ENCODE peak calls at places on chromosomes 12 and 14, in four cellular contexts. Q is left ventricle myocardium inferior, B is uterus, S is kidney. E is an unnamed sample.

GRCh38 chr12:100238801-100239200 is 28.1 kb downstream of the DEPDC4 start:
- DNase-seq in S (no peak), B (no peak), Q (no peak), E (no peak)

GRCh38 chr12:120067901-120068300 is 48.7 kb downstream of the RAB35 start:
- DNase-seq in S (no peak), Q (no peak), B (no peak), E (no peak)

GRCh38 chr12:6084261-6084968 is 40.1 kb downstream of the VWF start:
- DNase-seq in Q (no peak), B (peak; percentile 54), S (no peak), E (no peak)

GRCh38 chr12:95473440-95473946 is 459 bp upstream of the METAP2 start:
- DNase-seq in S (no peak), B (peak; percentile 44), Q (no peak), E (peak; percentile 47)

GRCh38 chr14:29724991-29725390 is 202.7 kb downstream of the PRKD1 start:
- DNase-seq in Q (no peak), B (no peak), S (no peak), E (peak; percentile 29)

GRCh38 chr14:101113108-101113612 is 209.6 kb upstream of the RTL1 start:
- DNase-seq in Q (no peak), S (peak; percentile 23), B (no peak), E (peak; percentile 21)

GRCh38 chr12:91574391-91574790 is 391.8 kb upstream of the DCN start:
- DNase-seq in S (no peak), B (no peak), Q (no peak), E (no peak)

GRCh38 chr12:32918890-32919791 is 22.6 kb upstream of the PKP2 start:
- DNase-seq in B (no peak), Q (no peak), S (no peak), E (no peak)

GRCh38 chr12:27588786-27589185 is 64.8 kb downstream of the PPFIBP1 start:
- DNase-seq in B (no peak), Q (no peak), S (no peak), E (no peak)

GRCh38 chr14:75141062-75141461 is 14.2 kb upstream of the NEK9 start:
- DNase-seq in Q (no peak), B (no peak), S (no peak), E (no peak)

DNA sequence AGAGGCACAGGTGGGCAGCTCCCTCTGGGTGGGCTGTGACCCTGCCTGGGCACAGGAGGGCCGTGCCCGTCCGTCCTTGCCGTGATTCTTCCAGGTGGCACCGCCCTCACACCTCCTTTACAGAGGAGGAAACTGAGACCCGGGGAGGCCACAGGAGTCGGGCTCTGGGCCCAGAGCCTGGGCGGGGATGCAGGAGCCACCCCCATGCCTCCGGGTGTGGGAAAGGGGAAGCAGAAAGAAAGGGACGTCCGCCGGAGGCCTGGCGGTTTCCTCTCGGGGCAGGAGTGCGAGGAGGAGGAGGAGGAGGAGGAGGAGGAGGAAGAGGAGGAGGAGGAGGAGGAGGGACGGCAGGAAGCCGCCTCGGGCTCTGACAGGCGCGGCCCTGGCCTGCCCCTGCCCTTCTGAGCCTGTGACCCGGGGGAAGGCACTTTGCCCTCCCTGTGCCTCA is 23.0 kb downstream of the SH2B3 start:
- DNase-seq in S (peak; percentile 88), Q (peak; percentile 76), B (no peak), E (peak; percentile 63)
- H3K36me3 ChIP-seq in S (no peaks in the 10 kb centered on the region), Q (no peaks in the 10 kb centered on the region), B (no peaks in the 10 kb centered on the region), E (peaks cover 10% of the 10 kb centered on the region)

GRCh38 chr14:69094481-69094880 is 58.4 kb downstream of the DCAF5 start:
- DNase-seq in Q (no peak), S (no peak), B (no peak), E (no peak)
- H3K27ac ChIP-seq in Q (no peak overlapping the region), S (no peak overlapping the region), B (peak overlapping the region; percentile 50), E (no peak overlapping the region)

DNA sequence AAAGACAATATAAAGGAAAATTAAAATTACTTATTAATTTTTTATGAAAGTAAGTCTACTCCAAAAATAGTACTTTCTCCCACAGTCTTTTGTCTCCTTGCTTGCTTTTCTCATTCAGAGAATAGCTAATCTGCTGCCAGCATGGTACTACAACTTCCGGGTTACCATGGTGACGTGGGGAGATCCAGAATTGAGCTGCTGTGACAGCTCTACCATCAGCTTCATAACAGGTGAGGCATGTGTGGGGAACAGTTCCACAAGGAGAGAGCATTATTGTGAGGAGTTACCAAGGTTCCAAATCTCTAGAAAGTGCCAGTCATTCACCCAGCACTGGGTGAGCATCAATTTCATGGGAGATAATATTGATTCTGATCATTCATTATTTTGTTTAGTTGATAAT is 197.8 kb downstream of the PTPRO start:
- DNase-seq in B (no peak), S (no peak), Q (no peak), E (no peak)
- TF ChIP-seq CTCF in B (no peak), S (no peak), Q (no peak), E (no peak)

GRCh38 chr14:55628426-55628825 is 48.4 kb downstream of the KTN1 start:
- DNase-seq in Q (no peak), S (no peak), B (no peak), E (no peak)

GRCh38 chr14:55626131-55626530 is 46.1 kb downstream of the KTN1 start:
- DNase-seq in Q (no peak), S (no peak), B (no peak), E (no peak)

GRCh38 chr14:55624913-55625312 is 44.9 kb downstream of the KTN1 start:
- DNase-seq in Q (no peak), S (no peak), B (no peak), E (no peak)

GRCh38 chr14:55620277-55620676 is 40.3 kb downstream of the KTN1 start:
- DNase-seq in Q (no peak), S (no peak), B (no peak), E (no peak)

DNA sequence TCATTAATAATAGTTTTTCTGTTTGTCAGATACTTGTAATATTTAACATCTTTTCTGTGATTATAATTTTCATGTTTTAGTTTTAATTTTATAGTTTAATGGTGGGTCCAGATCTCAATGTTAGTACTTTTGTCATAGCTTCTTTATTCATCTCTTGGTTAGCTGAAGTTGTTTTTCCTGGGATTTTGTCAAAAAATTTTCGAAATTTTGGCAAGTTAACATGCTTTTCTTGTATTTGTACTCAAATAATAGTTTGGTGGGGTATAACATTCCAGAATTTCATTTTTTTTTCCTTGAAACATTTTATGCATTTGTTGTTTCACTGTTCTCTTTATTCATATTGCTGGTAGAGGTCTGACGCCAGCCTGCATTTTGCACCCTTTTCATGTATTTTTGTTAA is 45.5 kb downstream of the KTN1 start:
- DNase-seq in Q (no peak), B (no peak), S (no peak), E (no peak)
- H3K36me3 ChIP-seq in Q (peaks cover 69% of the 10 kb centered on the region), B (no peaks in the 10 kb centered on the region), S (peaks cover 12% of the 10 kb centered on the region), E (peaks cover 10% of the 10 kb centered on the region)

GRCh38 chr14:95336192-95336760 is 16.6 kb upstream of the CLMN start:
- DNase-seq in B (no peak), Q (no peak), S (no peak), E (no peak)

GRCh38 chr14:95340201-95340697 is 20.5 kb upstream of the CLMN start:
- DNase-seq in B (no peak), S (no peak), Q (no peak), E (peak; percentile 41)

GRCh38 chr14:95337052-95337595 is 17.4 kb upstream of the CLMN start:
- DNase-seq in Q (no peak), B (no peak), S (no peak), E (no peak)

GRCh38 chr14:95339301-95339865 is 19.7 kb upstream of the CLMN start:
- DNase-seq in Q (no peak), B (no peak), S (no peak), E (no peak)

GRCh38 chr14:95338436-95338835 is 18.7 kb upstream of the CLMN start:
- DNase-seq in Q (no peak), S (no peak), B (no peak), E (no peak)
- H3K27ac ChIP-seq in Q (no peak overlapping the region), S (no peak overlapping the region), B (no peak overlapping the region), E (no peak overlapping the region)

GRCh38 chr12:23140710-23141109 is 515.7 kb downstream of the ETNK1 start:
- DNase-seq in Q (no peak), S (no peak), B (no peak), E (no peak)

GRCh38 chr12:23139026-23139425 is 514.1 kb downstream of the ETNK1 start:
- DNase-seq in Q (no peak), S (no peak), B (no peak), E (no peak)

GRCh38 chr12:23141335-23141734 is 516.4 kb downstream of the ETNK1 start:
- DNase-seq in S (no peak), B (no peak), Q (no peak), E (no peak)
- TF ChIP-seq CTCF in S (no peak), B (no peak), Q (no peak), E (no peak)

DNA sequence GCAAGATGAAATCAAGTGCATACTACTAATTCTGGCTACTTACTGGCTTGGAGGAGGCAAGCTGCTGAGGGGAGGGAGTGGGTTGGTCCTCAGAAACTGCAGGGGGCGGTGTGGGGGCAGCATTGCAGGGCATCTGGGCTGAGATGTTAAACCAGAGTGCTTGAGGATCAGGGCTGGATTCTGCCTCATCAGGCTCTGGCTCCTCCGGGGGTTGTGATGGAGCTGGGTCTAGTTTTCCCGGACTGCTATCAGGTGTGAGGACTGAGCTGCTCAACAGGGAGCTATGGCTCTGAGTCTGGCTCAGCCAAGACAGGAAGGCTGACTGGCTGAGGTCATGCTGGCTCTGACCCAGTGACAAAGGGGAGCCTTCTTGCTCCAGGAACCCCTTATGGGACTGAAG is 28.6 kb downstream of the BAZ2A start:
- DNase-seq in Q (no peak), S (no peak), B (no peak), E (no peak)
- H3K36me3 ChIP-seq in Q (peaks cover 98% of the 10 kb centered on the region), S (peaks cover 94% of the 10 kb centered on the region), B (no peaks in the 10 kb centered on the region), E (peaks cover 80% of the 10 kb centered on the region)

GRCh38 chr12:57092529-57092862 is 3.6 kb downstream of the NAB2 start:
- DNase-seq in B (no peak), S (no peak), Q (no peak), E (no peak)
- H3K27ac ChIP-seq in B (peak overlapping the region; percentile 99), S (no peak overlapping the region), Q (peak overlapping the region; percentile 72), E (no peak overlapping the region)

GRCh38 chr14:54654600-54654999 is 87.7 kb downstream of the SAMD4A start:
- DNase-seq in Q (no peak), B (no peak), S (no peak), E (no peak)

GRCh38 chr14:54651649-54652048 is 84.7 kb downstream of the SAMD4A start:
- DNase-seq in Q (no peak), B (no peak), S (no peak), E (no peak)

GRCh38 chr14:54652890-54653201 is 85.9 kb downstream of the SAMD4A start:
- DNase-seq in S (no peak), Q (no peak), B (no peak), E (no peak)

GRCh38 chr14:54652188-54652889 is 85.4 kb downstream of the SAMD4A start:
- DNase-seq in Q (peak; percentile 84), B (peak; percentile 93), S (peak; percentile 91), E (peak; percentile 81)

DNA sequence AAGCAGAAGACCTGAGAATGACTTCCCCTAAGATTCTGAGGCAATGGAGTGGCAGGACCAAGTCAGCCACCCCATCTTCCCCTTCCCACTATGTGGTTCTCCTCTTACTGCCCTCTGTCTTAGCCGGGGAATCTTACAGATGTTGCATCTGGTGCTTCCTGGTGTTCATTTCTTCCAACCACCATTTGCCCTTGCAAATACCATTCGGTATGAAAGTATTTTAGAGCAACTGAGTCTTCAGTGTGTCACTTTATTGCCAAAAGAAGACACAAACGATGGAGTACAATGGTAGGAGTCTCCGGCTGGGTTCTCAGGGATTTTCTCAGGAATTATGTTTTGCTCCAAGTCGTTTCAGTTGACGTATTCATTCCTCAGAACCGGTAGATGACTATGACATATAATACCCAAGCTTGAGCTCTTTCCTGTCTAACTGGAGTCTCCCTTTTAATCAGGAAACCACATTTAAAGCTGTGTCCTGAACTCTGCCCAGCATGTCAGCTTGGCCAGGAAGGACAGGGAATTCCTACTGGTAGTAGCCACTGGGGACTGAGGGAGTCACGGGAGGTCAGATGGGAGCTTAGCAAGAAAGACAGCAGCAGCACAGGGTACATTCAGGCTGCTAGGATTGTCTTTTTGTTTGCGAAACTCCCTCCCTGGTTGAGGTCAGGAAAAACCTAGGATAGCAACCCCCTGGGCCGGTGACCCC is 87.0 kb downstream of the SAMD4A start:
- DNase-seq in Q (peak; percentile 55), B (peak; percentile 74), S (peak; percentile 84), E (no peak)
- TF ChIP-seq CTCF in Q (peak; percentile 14), B (no peak), S (no peak), E (no peak)

E was measured in lung.